ENCODE peak calls at places on chromosomes 7 and 10, in five cellular contexts. R, B, S, K and V are unnamed samples.

GRCh38 chr10:100516847-100517246 is 2.8 kb downstream of the SEC31B start:
- DNase-seq in R (no peak), B (no peak), S (no peak), K (no peak), V (no peak)

GRCh38 chr10:31929986-31930675 is 1.5 kb upstream of the ARHGAP12 start:
- DNase-seq in R (no peak), B (peak; percentile 55), S (peak; percentile 48), K (no peak), V (no peak)

GRCh38 chr7:100819586-100819985 is 7.7 kb downstream of the EPHB4 start:
- DNase-seq in R (no peak), B (no peak), S (no peak), K (no peak), V (no peak)

GRCh38 chr10:47384148-47384921 is at the start of gene ZNF488:
- DNase-seq in R (peak; percentile 69), B (peak; percentile 83), S (peak; percentile 86), K (peak; percentile 97), V (peak; percentile 63)

GRCh38 chr7:129875745-129876411 is 76.9 kb downstream of the UBE2H start:
- DNase-seq in R (no peak), B (peak; percentile 27), S (peak; percentile 76), K (peak; percentile 19), V (no peak)

GRCh38 chr7:21497072-21497471 is 45.8 kb upstream of the DNAH11 start:
- DNase-seq in R (no peak), B (no peak), S (peak; percentile 55), K (no peak), V (no peak)

GRCh38 chr10:87842220-87842641 is 21.1 kb downstream of the KLLN start:
- DNase-seq in R (no peak), B (peak; percentile 45), S (peak; percentile 23), K (peak; percentile 50), V (no peak)

GRCh38 chr7:155482511-155483183 is 24.7 kb downstream of the EN2 start:
- DNase-seq in R (no peak), B (no peak), S (no peak), K (no peak), V (no peak)

GRCh38 chr10:69439813-69440506 is 11.3 kb upstream of the TSPAN15 start:
- DNase-seq in R (peak; percentile 61), B (no peak), S (peak; percentile 83), K (peak; percentile 81), V (no peak)

GRCh38 chr10:91022390-91022789 is 101.5 kb upstream of the ANKRD1 start:
- DNase-seq in R (no peak), B (no peak), S (no peak), K (no peak), V (no peak)

GRCh38 chr10:132469197-132469942 is 68.2 kb upstream of the INPP5A start:
- DNase-seq in R (no peak), B (peak; percentile 22), S (no peak), K (no peak), V (no peak)

GRCh38 chr7:107613439-107613838 is 33.4 kb downstream of the BCAP29 start:
- DNase-seq in R (no peak), B (no peak), S (no peak), K (no peak), V (no peak)

GRCh38 chr7:14552060-14552459 is 350.5 kb downstream of the DGKB start:
- DNase-seq in R (no peak), B (no peak), S (no peak), K (no peak), V (no peak)

GRCh38 chr10:22420787-22421517 is 75.7 kb downstream of the SPAG6 start:
- DNase-seq in R (no peak), B (peak; percentile 47), S (peak; percentile 52), K (no peak), V (no peak)

GRCh38 chr10:126930506-126931458 is 25.6 kb downstream of the DOCK1 start:
- DNase-seq in R (no peak), B (peak; percentile 26), S (peak; percentile 60), K (no peak), V (no peak)

GRCh38 chr10:35268791-35269257 is 67.5 kb upstream of the CCNY start:
- DNase-seq in R (no peak), B (no peak), S (no peak), K (no peak), V (no peak)

GRCh38 chr10:10794056-10794455 is 223.6 kb upstream of the CELF2 start:
- DNase-seq in R (no peak), B (no peak), S (no peak), K (peak; percentile 46), V (no peak)

GRCh38 chr10:132698761-132699391 is 87.1 kb downstream of the NKX6-2 start:
- DNase-seq in R (no peak), B (no peak), S (no peak), K (no peak), V (no peak)

GRCh38 chr10:77771450-77771849 is 133.8 kb upstream of the KCNMA1 start:
- DNase-seq in R (no peak), B (no peak), S (no peak), K (no peak), V (no peak)

GRCh38 chr10:137606-138005 is 2.4 kb downstream of the ZMYND11 start:
- DNase-seq in R (no peak), B (peak; percentile 29), S (peak; percentile 77), K (no peak), V (no peak)

GRCh38 chr7:100687261-100687660 is 6.8 kb downstream of the GIGYF1 start:
- DNase-seq in R (no peak), B (no peak), S (no peak), K (no peak), V (no peak)

GRCh38 chr7:130996841-130997231 is 262.8 kb upstream of the KLF14 start:
- DNase-seq in R (peak; percentile 57), B (peak; percentile 78), S (peak; percentile 52), K (peak; percentile 81), V (no peak)

GRCh38 chr7:130996205-130996840 is 262.3 kb upstream of the KLF14 start:
- DNase-seq in R (no peak), B (no peak), S (no peak), K (no peak), V (no peak)

GRCh38 chr7:130995252-130996081 is 261.5 kb upstream of the KLF14 start:
- DNase-seq in R (no peak), B (no peak), S (peak; percentile 64), K (no peak), V (no peak)

GRCh38 chr7:130993671-130994365 is 259.8 kb upstream of the KLF14 start:
- DNase-seq in R (no peak), B (no peak), S (no peak), K (no peak), V (no peak)

GRCh38 chr7:130994378-130995115 is 260.5 kb upstream of the KLF14 start:
- DNase-seq in R (peak; percentile 75), B (no peak), S (peak; percentile 77), K (no peak), V (no peak)
- H3K27ac ChIP-seq in R (peak overlapping the region; percentile 86), B (no peak overlapping the region), S (peak overlapping the region; percentile 82), K (no peak overlapping the region), V (no peak overlapping the region)

GRCh38 chr7:134694767-134695166 is 48.1 kb downstream of the BPGM start:
- DNase-seq in R (no peak), B (no peak), S (no peak), K (no peak), V (no peak)
- H3K9me3 ChIP-seq in R (no peaks in the 10 kb centered on the region), B (no peaks in the 10 kb centered on the region), S (no peaks in the 10 kb centered on the region), K (no peaks in the 10 kb centered on the region), V (no peaks in the 10 kb centered on the region)

GRCh38 chr7:41148521-41148951 is 554.4 kb downstream of the INHBA start:
- DNase-seq in R (no peak), B (peak; percentile 35), S (peak; percentile 93), K (peak; percentile 34), V (no peak)
- H3K27ac ChIP-seq in R (peak overlapping the region; percentile 48), B (no peak overlapping the region), S (peak overlapping the region; percentile 57), K (peak overlapping the region; percentile 66), V (no peak overlapping the region)

GRCh38 chr10:1627945-1628344 is 109.4 kb downstream of the ADARB2 start:
- DNase-seq in R (no peak), B (no peak), S (no peak), K (no peak), V (no peak)
- H3K9me3 ChIP-seq in R (no peaks in the 10 kb centered on the region), B (peaks cover 12% of the 10 kb centered on the region), S (no peaks in the 10 kb centered on the region), K (no peaks in the 10 kb centered on the region), V (no peaks in the 10 kb centered on the region)

DNA sequence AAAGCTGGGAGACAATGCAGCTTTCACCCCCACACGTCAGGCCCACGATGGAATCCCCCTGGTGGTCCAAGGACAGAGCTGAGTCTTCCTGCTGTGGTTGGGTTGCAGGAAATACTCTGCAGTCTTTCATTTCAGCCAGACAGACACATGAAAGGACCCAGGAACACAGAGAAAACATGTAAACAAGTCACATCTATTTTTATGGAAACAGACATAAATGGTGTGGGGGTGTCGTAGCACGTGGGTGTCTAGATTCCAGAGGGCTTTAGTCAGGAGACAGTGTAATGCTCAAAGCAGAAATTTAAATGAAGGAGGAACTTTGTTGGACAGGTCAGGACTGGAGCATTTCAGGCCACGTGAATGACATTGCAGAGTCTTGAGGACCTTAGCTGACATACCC is 444.6 kb downstream of the SUGCT start:
- DNase-seq in R (no peak), B (no peak), S (peak; percentile 40), K (no peak), V (no peak)
- H3K27ac ChIP-seq in R (peak overlapping the region; percentile 15), B (no peak overlapping the region), S (no peak overlapping the region), K (no peak overlapping the region), V (no peak overlapping the region)

DNA sequence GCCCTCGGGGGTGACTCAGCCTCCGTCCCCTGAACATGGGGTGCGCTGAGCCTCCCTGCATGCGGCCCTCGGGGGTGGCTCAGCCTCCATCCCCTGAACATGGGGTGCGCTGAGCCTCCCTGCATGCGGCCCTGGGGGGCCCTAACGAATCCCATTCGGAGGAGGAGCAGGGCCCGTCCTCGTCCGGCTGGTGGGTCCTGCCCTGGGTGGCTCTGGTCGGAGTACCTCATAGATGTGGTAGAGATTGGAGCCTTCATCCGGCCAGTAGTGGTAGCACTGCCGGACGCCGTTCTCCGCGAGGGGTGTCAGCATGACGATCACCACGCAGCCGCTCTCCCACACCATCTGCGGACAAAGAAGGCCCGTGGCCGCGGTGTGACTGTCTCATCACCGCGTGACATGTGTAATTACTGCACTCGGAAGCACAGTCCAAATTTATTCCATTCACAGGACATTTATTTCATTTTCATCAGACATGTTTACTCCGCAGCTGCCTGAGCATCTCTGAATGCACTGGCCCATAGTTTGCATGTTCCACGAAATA is 241.1 kb downstream of the DNAJB6 start:
- DNase-seq in R (no peak), B (no peak), S (no peak), K (no peak), V (no peak)
- H3K9me3 ChIP-seq in R (no peaks in the 10 kb centered on the region), B (no peaks in the 10 kb centered on the region), S (no peaks in the 10 kb centered on the region), K (no peaks in the 10 kb centered on the region), V (no peaks in the 10 kb centered on the region)

DNA sequence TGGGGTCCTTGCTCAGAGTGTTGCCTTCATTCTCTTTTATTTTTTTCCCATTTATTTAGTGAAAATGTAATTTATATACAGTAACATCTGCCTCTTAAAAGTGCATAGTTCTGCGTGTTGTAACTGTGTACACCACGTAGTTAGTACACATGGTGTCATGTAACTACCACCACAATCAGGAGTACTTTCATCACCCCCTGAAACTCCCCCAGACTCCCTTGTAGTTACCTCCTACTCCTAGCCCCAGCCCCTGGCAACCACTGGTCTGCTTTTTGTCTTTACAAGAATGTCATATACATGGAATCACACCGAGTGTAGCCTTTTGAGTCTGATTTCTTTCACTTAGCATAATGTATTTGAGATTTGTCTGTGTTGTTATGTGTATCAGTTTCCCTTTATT is 50.5 kb downstream of the GRK5 start:
- DNase-seq in R (no peak), B (no peak), S (no peak), K (no peak), V (no peak)
- H3K27ac ChIP-seq in R (no peak overlapping the region), B (no peak overlapping the region), S (no peak overlapping the region), K (no peak overlapping the region), V (no peak overlapping the region)